ENCODE peak calls at places on chromosomes 5 and 9, in six cellular contexts. One of them, this sample, is unnamed.

GRCh38 chr5:149127394-149127955 is 13.8 kb upstream of the ABLIM3 start:
- DNase-seq in SK-N-MC: no peak
- DNase-seq in Kasumi-1: no peak
- DNase-seq in stimulated activated CD8-positive, alpha-beta memory T cell treated with anti-CD3 and anti-CD28 coated beads, Interleukin-2, amount 100 ng/mL, for 1 hour: no peak
- DNase-seq in spleen: no peak
- DNase-seq in KBM-7: no peak
- DNase-seq in this sample: no peak

GRCh38 chr5:147904110-147904509 is 2.2 kb downstream of the C5orf46 start:
- DNase-seq in SK-N-MC: no peak
- DNase-seq in spleen: no peak
- DNase-seq in KBM-7: no peak
- DNase-seq in Kasumi-1: no peak
- DNase-seq in stimulated activated CD8-positive, alpha-beta memory T cell treated with anti-CD3 and anti-CD28 coated beads, Interleukin-2, amount 100 ng/mL, for 1 hour: no peak
- DNase-seq in this sample: no peak

GRCh38 chr5:124923131-124923530 is 176.7 kb upstream of the ZNF608 start:
- DNase-seq in KBM-7: no peak
- DNase-seq in spleen: no peak
- DNase-seq in Kasumi-1: no peak
- DNase-seq in stimulated activated CD8-positive, alpha-beta memory T cell treated with anti-CD3 and anti-CD28 coated beads, Interleukin-2, amount 100 ng/mL, for 1 hour: no peak
- DNase-seq in SK-N-MC: no peak
- DNase-seq in this sample: no peak

GRCh38 chr5:73747696-73748380 is 121.8 kb downstream of the ARHGEF28 start:
- DNase-seq in spleen: no peak
- DNase-seq in Kasumi-1: no peak
- DNase-seq in stimulated activated CD8-positive, alpha-beta memory T cell treated with anti-CD3 and anti-CD28 coated beads, Interleukin-2, amount 100 ng/mL, for 1 hour: no peak
- DNase-seq in KBM-7: no peak
- DNase-seq in SK-N-MC: no peak
- DNase-seq in this sample: no peak

GRCh38 chr5:173204185-173204979 is 30.6 kb downstream of the NKX2-5 start:
- DNase-seq in SK-N-MC: no peak
- DNase-seq in spleen: no peak
- DNase-seq in stimulated activated CD8-positive, alpha-beta memory T cell treated with anti-CD3 and anti-CD28 coated beads, Interleukin-2, amount 100 ng/mL, for 1 hour: no peak
- DNase-seq in KBM-7: peak
- DNase-seq in Kasumi-1: peak
- DNase-seq in this sample: no peak

GRCh38 chr5:169474226-169474625 is 109.3 kb upstream of the SPDL1 start:
- DNase-seq in KBM-7: no peak
- DNase-seq in Kasumi-1: no peak
- DNase-seq in SK-N-MC: no peak
- DNase-seq in stimulated activated CD8-positive, alpha-beta memory T cell treated with anti-CD3 and anti-CD28 coated beads, Interleukin-2, amount 100 ng/mL, for 1 hour: no peak
- DNase-seq in spleen: no peak
- DNase-seq in this sample: no peak

GRCh38 chr9:127166651-127167524 is 44.5 kb upstream of the ANGPTL2 start:
- DNase-seq in SK-N-MC: no peak
- DNase-seq in stimulated activated CD8-positive, alpha-beta memory T cell treated with anti-CD3 and anti-CD28 coated beads, Interleukin-2, amount 100 ng/mL, for 1 hour: no peak
- DNase-seq in Kasumi-1: no peak
- DNase-seq in spleen: peak
- DNase-seq in KBM-7: peak
- DNase-seq in this sample: no peak

GRCh38 chr9:104872959-104873850 is 54.8 kb downstream of the ABCA1 start:
- DNase-seq in SK-N-MC: no peak
- DNase-seq in Kasumi-1: peak
- DNase-seq in stimulated activated CD8-positive, alpha-beta memory T cell treated with anti-CD3 and anti-CD28 coated beads, Interleukin-2, amount 100 ng/mL, for 1 hour: no peak
- DNase-seq in spleen: no peak
- DNase-seq in KBM-7: peak
- DNase-seq in this sample: peak

GRCh38 chr5:157801-158200 is 33.5 kb upstream of the LRRC14B start:
- DNase-seq in Kasumi-1: no peak
- DNase-seq in spleen: peak
- DNase-seq in SK-N-MC: no peak
- DNase-seq in KBM-7: no peak
- DNase-seq in stimulated activated CD8-positive, alpha-beta memory T cell treated with anti-CD3 and anti-CD28 coated beads, Interleukin-2, amount 100 ng/mL, for 1 hour: no peak
- DNase-seq in this sample: no peak

GRCh38 chr5:124741711-124742496 is 4.5 kb downstream of the ZNF608 start:
- DNase-seq in Kasumi-1: no peak
- DNase-seq in spleen: no peak
- DNase-seq in KBM-7: no peak
- DNase-seq in stimulated activated CD8-positive, alpha-beta memory T cell treated with anti-CD3 and anti-CD28 coated beads, Interleukin-2, amount 100 ng/mL, for 1 hour: no peak
- DNase-seq in SK-N-MC: no peak
- DNase-seq in this sample: peak

GRCh38 chr9:71733176-71733575 is 35.1 kb downstream of the CEMIP2 start:
- DNase-seq in Kasumi-1: no peak
- DNase-seq in KBM-7: no peak
- DNase-seq in stimulated activated CD8-positive, alpha-beta memory T cell treated with anti-CD3 and anti-CD28 coated beads, Interleukin-2, amount 100 ng/mL, for 1 hour: no peak
- DNase-seq in spleen: no peak
- DNase-seq in SK-N-MC: no peak
- DNase-seq in this sample: no peak

GRCh38 chr9:107270082-107270481 is 13.0 kb upstream of the RAD23B start:
- DNase-seq in SK-N-MC: no peak
- DNase-seq in spleen: no peak
- DNase-seq in stimulated activated CD8-positive, alpha-beta memory T cell treated with anti-CD3 and anti-CD28 coated beads, Interleukin-2, amount 100 ng/mL, for 1 hour: no peak
- DNase-seq in KBM-7: no peak
- DNase-seq in Kasumi-1: no peak
- DNase-seq in this sample: no peak

GRCh38 chr5:78799254-78800017 is 150.9 kb upstream of the LHFPL2 start:
- DNase-seq in SK-N-MC: no peak
- DNase-seq in Kasumi-1: no peak
- DNase-seq in stimulated activated CD8-positive, alpha-beta memory T cell treated with anti-CD3 and anti-CD28 coated beads, Interleukin-2, amount 100 ng/mL, for 1 hour: no peak
- DNase-seq in spleen: no peak
- DNase-seq in KBM-7: no peak
- DNase-seq in this sample: no peak

GRCh38 chr9:127703289-127703946 is 3.4 kb upstream of the CFAP157 start:
- DNase-seq in stimulated activated CD8-positive, alpha-beta memory T cell treated with anti-CD3 and anti-CD28 coated beads, Interleukin-2, amount 100 ng/mL, for 1 hour: no peak
- DNase-seq in Kasumi-1: no peak
- DNase-seq in KBM-7: no peak
- DNase-seq in spleen: no peak
- DNase-seq in SK-N-MC: no peak
- DNase-seq in this sample: no peak

GRCh38 chr9:97556036-97556720 is 54.7 kb downstream of the TMOD1 start:
- DNase-seq in KBM-7: no peak
- DNase-seq in stimulated activated CD8-positive, alpha-beta memory T cell treated with anti-CD3 and anti-CD28 coated beads, Interleukin-2, amount 100 ng/mL, for 1 hour: no peak
- DNase-seq in Kasumi-1: no peak
- DNase-seq in SK-N-MC: no peak
- DNase-seq in spleen: no peak
- DNase-seq in this sample: no peak

GRCh38 chr5:98415663-98416062 is 357.8 kb upstream of the RGMB start:
- DNase-seq in KBM-7: no peak
- DNase-seq in spleen: no peak
- DNase-seq in stimulated activated CD8-positive, alpha-beta memory T cell treated with anti-CD3 and anti-CD28 coated beads, Interleukin-2, amount 100 ng/mL, for 1 hour: no peak
- DNase-seq in Kasumi-1: no peak
- DNase-seq in SK-N-MC: no peak
- DNase-seq in this sample: no peak

GRCh38 chr9:98326402-98327248 is 71.2 kb upstream of the TBC1D2 start:
- DNase-seq in stimulated activated CD8-positive, alpha-beta memory T cell treated with anti-CD3 and anti-CD28 coated beads, Interleukin-2, amount 100 ng/mL, for 1 hour: no peak
- DNase-seq in SK-N-MC: no peak
- DNase-seq in spleen: peak
- DNase-seq in Kasumi-1: no peak
- DNase-seq in KBM-7: peak
- DNase-seq in this sample: no peak

GRCh38 chr5:23389543-23390215 is 117.7 kb upstream of the PRDM9 start:
- DNase-seq in Kasumi-1: no peak
- DNase-seq in stimulated activated CD8-positive, alpha-beta memory T cell treated with anti-CD3 and anti-CD28 coated beads, Interleukin-2, amount 100 ng/mL, for 1 hour: no peak
- DNase-seq in spleen: no peak
- DNase-seq in SK-N-MC: no peak
- DNase-seq in KBM-7: no peak
- DNase-seq in this sample: no peak

GRCh38 chr9:74662616-74663015 is 165.5 kb downstream of the RORB start:
- DNase-seq in stimulated activated CD8-positive, alpha-beta memory T cell treated with anti-CD3 and anti-CD28 coated beads, Interleukin-2, amount 100 ng/mL, for 1 hour: no peak
- DNase-seq in KBM-7: no peak
- DNase-seq in SK-N-MC: no peak
- DNase-seq in Kasumi-1: no peak
- DNase-seq in spleen: no peak
- DNase-seq in this sample: no peak

GRCh38 chr5:176530983-176531901 is 6.0 kb downstream of the RNF44 start:
- DNase-seq in spleen: peak
- DNase-seq in stimulated activated CD8-positive, alpha-beta memory T cell treated with anti-CD3 and anti-CD28 coated beads, Interleukin-2, amount 100 ng/mL, for 1 hour: no peak
- DNase-seq in KBM-7: peak
- DNase-seq in SK-N-MC: no peak
- DNase-seq in Kasumi-1: no peak
- DNase-seq in this sample: no peak

GRCh38 chr9:4225291-4226119 is 74.4 kb downstream of the GLIS3 start:
- DNase-seq in spleen: no peak
- DNase-seq in stimulated activated CD8-positive, alpha-beta memory T cell treated with anti-CD3 and anti-CD28 coated beads, Interleukin-2, amount 100 ng/mL, for 1 hour: no peak
- DNase-seq in Kasumi-1: no peak
- DNase-seq in SK-N-MC: no peak
- DNase-seq in KBM-7: no peak
- DNase-seq in this sample: no peak

GRCh38 chr9:37529111-37529510 is 43.4 kb downstream of the POLR1E start:
- DNase-seq in spleen: peak
- DNase-seq in SK-N-MC: no peak
- DNase-seq in KBM-7: no peak
- DNase-seq in Kasumi-1: no peak
- DNase-seq in stimulated activated CD8-positive, alpha-beta memory T cell treated with anti-CD3 and anti-CD28 coated beads, Interleukin-2, amount 100 ng/mL, for 1 hour: peak
- DNase-seq in this sample: peak

This sample was measured in gastrocnemius medialis.